ENCODE peak calls at places on chromosomes 6 and 20, in nine cellular contexts. J is A549, B is keratinocyte, R is mammary epithelial cell, S is HCT116, G is OCI-LY7, T is astrocyte, X is mesenchymal stem cell, V is IMR-90. Y is an unnamed sample. For H3K4me1, the result is how much of the 10 kb centered on the place peaks cover.

GRCh38 chr20:14481863-14482262 is 144.5 kb upstream of the FLRT3 start:
- DNase-seq in J (no peak), B (peak), R (peak), S (no peak), G (no peak), T (peak), X (no peak), V (peak), Y (peak)

GRCh38 chr20:31930758-31931157 is 21.1 kb downstream of the PDRG1 start:
- DNase-seq in J (no peak), B (no peak), R (no peak), S (no peak), G (no peak), T (no peak), X (no peak), V (no peak), Y (no peak)

GRCh38 chr20:55538261-55538908 is 466.9 kb downstream of the CBLN4 start:
- DNase-seq in J (no peak), B (no peak), R (peak), S (no peak), G (no peak), T (peak), X (no peak), V (no peak), Y (no peak)

GRCh38 chr6:123223461-123223860 is 227.4 kb downstream of the CLVS2 start:
- DNase-seq in J (no peak), B (no peak), R (no peak), S (no peak), G (no peak), T (no peak), X (no peak), V (no peak), Y (no peak)

GRCh38 chr20:61964675-61965605 is 100.7 kb downstream of the TAF4 start:
- DNase-seq in J (no peak), B (no peak), R (no peak), S (no peak), G (no peak), T (no peak), X (no peak), V (no peak), Y (no peak)

GRCh38 chr6:28413681-28414080 is 14.1 kb upstream of the ZSCAN12 start:
- DNase-seq in J (no peak), B (no peak), R (no peak), S (no peak), G (no peak), T (no peak), X (no peak), V (no peak), Y (no peak)

GRCh38 chr6:18503588-18504231 is 116.6 kb downstream of the RNF144B start:
- DNase-seq in J (peak), B (peak), R (peak), S (peak), G (peak), T (peak), X (peak), V (peak), Y (peak)

GRCh38 chr6:1870902-1871301 is 261.2 kb downstream of the FOXC1 start:
- DNase-seq in J (no peak), B (no peak), R (no peak), S (no peak), G (no peak), T (no peak), X (no peak), V (no peak), Y (no peak)

GRCh38 chr6:32825966-32826365 is 9.2 kb upstream of the HLA-DOB start:
- DNase-seq in J (peak), B (no peak), R (peak), S (no peak), G (no peak), T (peak), X (peak), V (peak), Y (peak)

GRCh38 chr6:146650799-146651481 is 52.2 kb downstream of the ADGB start:
- DNase-seq in J (no peak), B (no peak), R (peak), S (no peak), G (no peak), T (no peak), X (no peak), V (no peak), Y (peak)

GRCh38 chr6:85551264-85551663 is 42.4 kb downstream of the SNX14 start:
- DNase-seq in J (peak), B (no peak), R (no peak), S (no peak), G (peak), T (no peak), X (no peak), V (no peak), Y (no peak)

GRCh38 chr6:90811596-90812226 is 224.8 kb upstream of the MAP3K7 start:
- DNase-seq in J (no peak), B (no peak), R (no peak), S (no peak), G (no peak), T (no peak), X (no peak), V (no peak), Y (no peak)

GRCh38 chr6:119297049-119297448 is 52.5 kb downstream of the MAN1A1 start:
- DNase-seq in J (no peak), B (no peak), R (no peak), S (no peak), G (no peak), T (no peak), X (no peak), V (no peak), Y (no peak)

GRCh38 chr6:3340891-3341290 is 82.1 kb downstream of the PSMG4 start:
- DNase-seq in J (no peak), B (no peak), R (no peak), S (no peak), G (no peak), T (peak), X (no peak), V (peak), Y (peak)

GRCh38 chr6:154399097-154399496 is 42.5 kb upstream of the IPCEF1 start:
- DNase-seq in J (no peak), B (no peak), R (peak), S (no peak), G (no peak), T (peak), X (peak), V (peak), Y (peak)

GRCh38 chr6:22622390-22622789 is 53.0 kb downstream of the HDGFL1 start:
- DNase-seq in J (no peak), B (no peak), R (no peak), S (no peak), G (no peak), T (no peak), X (no peak), V (peak), Y (no peak)

GRCh38 chr6:36559394-36559793 is 12.1 kb upstream of the STK38 start:
- DNase-seq in J (no peak), B (no peak), R (no peak), S (no peak), G (peak), T (no peak), X (no peak), V (no peak), Y (no peak)

DNA sequence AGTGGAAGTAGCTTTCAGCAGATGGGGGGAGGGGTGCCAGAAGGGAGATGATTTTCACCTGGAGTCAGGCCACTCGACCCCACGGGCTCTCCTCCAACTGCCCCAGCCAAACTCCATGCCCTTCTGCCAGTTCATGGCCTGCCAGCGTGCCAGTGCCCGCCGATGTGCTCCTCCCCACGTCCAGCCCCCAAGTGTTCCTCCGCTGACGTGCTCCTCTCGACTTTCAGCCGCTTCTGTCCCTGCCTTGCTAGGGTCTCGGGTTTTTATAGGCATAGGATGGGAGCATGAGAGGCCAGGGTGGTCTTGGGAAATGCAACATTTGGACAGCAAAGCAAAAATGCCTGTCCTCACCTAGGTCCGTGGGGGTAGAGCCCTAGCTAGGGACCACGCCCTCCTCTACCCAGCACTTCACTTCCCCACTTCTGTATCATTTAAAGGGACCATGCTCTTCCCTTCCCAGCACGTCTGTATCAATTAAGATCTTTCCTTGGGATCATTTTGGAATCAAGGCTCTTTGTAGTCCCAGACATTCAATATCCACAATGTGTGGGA is 54.4 kb downstream of the PRND start:
- DNase-seq in J (no peak), B (no peak), R (no peak), S (no peak), G (no peak), T (no peak), X (no peak), V (no peak), Y (no peak)
- H3K4me3 ChIP-seq in J (no peak), B (no peak), R (no peak), S (no peak), G (no peak), T (no peak), X (no peak), V (no peak), Y (no peak)

DNA sequence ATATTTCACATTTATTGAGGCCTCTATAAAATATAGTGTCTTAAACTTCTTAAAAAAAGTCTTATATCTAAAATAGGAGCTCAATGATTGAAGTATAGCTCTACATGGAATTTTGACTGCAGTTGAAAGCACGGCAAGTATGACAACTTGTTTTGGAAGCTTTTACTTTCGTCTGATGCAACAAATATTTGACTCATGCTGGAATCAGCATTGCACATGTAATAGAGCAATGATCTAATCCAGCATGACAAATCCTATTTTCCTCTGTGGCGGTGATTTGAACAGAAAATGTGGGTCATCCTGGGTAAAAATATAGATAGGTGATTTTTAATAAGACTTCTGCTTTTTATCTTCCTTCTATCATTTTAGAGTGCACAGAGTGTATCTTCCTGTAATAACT is 111.6 kb downstream of the TINAG start:
- DNase-seq in J (peak), B (peak), R (peak), S (no peak), G (no peak), T (peak), X (peak), V (peak), Y (peak)
- H3K4me2 ChIP-seq in J (peak), B (peak), R (peak), S (no peak), G (no peak), T (peak), X (no peak), V (peak), Y (peak)

GRCh38 chr6:11209941-11210340 is 22.5 kb downstream of the NEDD9 start:
- DNase-seq in J (peak), B (no peak), R (peak), S (no peak), G (no peak), T (peak), X (peak), V (peak), Y (peak)
- H3K4me1 ChIP-seq in J (half or more), B (half or more), R (under half), S (under half), G (under half), T (half or more), X (under half), V (under half), Y (half or more)

DNA sequence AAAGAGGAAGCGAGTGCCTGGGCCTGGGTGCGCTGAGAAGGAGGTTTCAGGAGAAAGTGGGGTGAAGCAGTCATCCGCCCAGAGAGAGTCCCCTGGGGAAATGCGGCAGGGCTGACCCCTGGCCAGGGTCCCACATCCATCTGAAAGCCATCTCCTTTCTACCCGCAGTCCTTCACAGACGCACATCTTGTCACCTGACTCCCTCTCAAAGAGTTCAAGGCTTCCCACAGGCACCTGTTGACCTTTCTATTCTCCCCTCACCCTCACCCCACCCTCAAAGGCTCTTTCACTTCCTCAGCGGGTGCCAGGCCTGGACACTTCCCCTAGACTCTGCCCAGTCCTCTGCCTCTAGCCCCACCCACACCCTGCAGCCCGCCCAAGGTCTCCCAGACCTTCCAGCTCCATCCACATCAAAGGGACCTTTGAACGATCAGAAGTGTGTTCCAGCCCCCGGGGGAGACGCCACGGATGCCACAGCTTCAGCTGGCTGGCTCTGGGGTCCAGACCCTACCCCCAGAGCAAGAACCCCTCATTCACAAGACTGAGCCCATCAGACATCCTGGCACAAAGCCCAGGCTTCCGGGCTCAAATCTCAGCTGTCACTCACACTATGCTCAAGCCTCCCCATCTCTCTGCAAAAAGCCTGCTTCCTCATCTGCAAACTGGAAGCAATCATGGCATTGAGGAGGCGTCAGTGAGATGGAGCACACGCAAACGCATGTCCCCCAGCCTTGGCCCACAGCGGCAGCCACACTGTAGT is 2.1 kb downstream of the CTSZ start:
- DNase-seq in J (no peak), B (no peak), R (no peak), S (no peak), G (peak), T (no peak), X (no peak), V (no peak), Y (no peak)
- H3K4me3 ChIP-seq in J (no peak), B (no peak), R (peak), S (peak), G (peak), T (peak), X (no peak), V (no peak), Y (peak)

GRCh38 chr20:6164421-6165341 is 41.9 kb upstream of the FERMT1 start:
- DNase-seq in J (no peak), B (no peak), R (no peak), S (peak), G (no peak), T (peak), X (no peak), V (no peak), Y (peak)

GRCh38 chr20:6162239-6162638 is 39.4 kb upstream of the FERMT1 start:
- DNase-seq in J (no peak), B (no peak), R (no peak), S (no peak), G (no peak), T (peak), X (no peak), V (no peak), Y (peak)

GRCh38 chr20:6157345-6157744 is 34.5 kb upstream of the FERMT1 start:
- DNase-seq in J (peak), B (no peak), R (no peak), S (no peak), G (peak), T (no peak), X (no peak), V (peak), Y (peak)

DNA sequence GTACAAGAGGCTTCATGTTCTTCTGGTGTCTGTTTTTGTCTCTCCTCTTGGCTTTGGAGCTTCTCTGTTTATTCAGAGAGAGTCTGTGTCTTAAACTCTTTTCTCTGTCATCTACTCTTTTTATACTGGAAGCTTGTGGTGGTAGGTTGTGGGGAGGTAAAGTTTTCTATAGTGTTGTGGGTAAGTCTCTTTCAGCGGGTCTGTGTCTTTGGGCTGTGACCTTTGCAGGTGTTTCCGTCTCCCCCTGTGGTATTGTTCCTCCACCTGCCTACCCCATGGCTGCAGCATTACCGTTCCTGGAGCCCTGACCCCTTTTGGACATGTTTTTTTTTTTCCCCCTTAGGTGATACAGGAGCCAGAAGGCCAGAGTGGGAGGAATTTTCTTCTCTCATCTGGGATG is 37.9 kb upstream of the FERMT1 start:
- DNase-seq in J (no peak), B (no peak), R (no peak), S (no peak), G (no peak), T (no peak), X (no peak), V (no peak), Y (no peak)
- H3K4me2 ChIP-seq in J (no peak), B (no peak), R (no peak), S (no peak), G (no peak), T (no peak), X (no peak), V (no peak), Y (no peak)

DNA sequence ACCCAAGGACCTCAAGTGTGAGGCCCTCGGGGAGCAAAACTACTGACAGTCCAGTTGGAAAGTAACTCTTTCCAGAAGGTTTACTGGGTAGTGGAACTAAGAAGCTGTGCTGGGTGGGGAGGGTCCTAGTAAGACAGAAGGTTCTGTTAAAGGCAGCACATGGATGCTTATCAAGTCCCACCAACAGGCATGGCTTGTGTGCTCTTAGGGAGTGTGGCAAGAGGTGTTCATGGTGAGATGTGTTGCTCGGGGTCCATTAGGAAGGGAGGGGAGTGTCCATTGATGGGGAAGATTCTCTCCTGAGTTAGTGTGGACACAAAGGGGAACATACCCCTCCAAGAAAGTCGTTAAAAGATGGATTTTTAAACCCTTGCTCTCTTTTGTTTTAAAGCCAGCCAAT is 120.6 kb downstream of the LY86 start:
- DNase-seq in J (no peak), B (no peak), R (no peak), S (no peak), G (no peak), T (no peak), X (no peak), V (no peak), Y (no peak)
- H3K4me1 ChIP-seq in J (under half), B (under half), R (under half), S (under half), G (under half), T (under half), X (under half), V (under half), Y (under half)